ENCODE peak calls at places on chromosomes 6 and 20, in four cellular contexts. One of them, this sample, is unnamed.

GRCh38 chr6:88916615-88917198 is 46.7 kb downstream of the RNGTT start:
- DNase-seq in caudate nucleus: no peak
- DNase-seq in ELF-1: no peak
- DNase-seq in CD4-positive, alpha-beta T cell: no peak
- DNase-seq in this sample: no peak

GRCh38 chr6:87745966-87746721 is 44.1 kb upstream of the AKIRIN2 start:
- DNase-seq in caudate nucleus: no peak
- DNase-seq in ELF-1: no peak
- DNase-seq in CD4-positive, alpha-beta T cell: no peak
- DNase-seq in this sample: no peak

GRCh38 chr6:87918461-87918941 is 129.1 kb upstream of the SPACA1 start:
- DNase-seq in caudate nucleus: no peak
- DNase-seq in ELF-1: no peak
- DNase-seq in CD4-positive, alpha-beta T cell: no peak
- DNase-seq in this sample: no peak

GRCh38 chr20:2617099-2617714 is 35.2 kb upstream of the NOP56 start:
- DNase-seq in caudate nucleus: no peak
- DNase-seq in ELF-1: no peak
- DNase-seq in CD4-positive, alpha-beta T cell: no peak
- DNase-seq in this sample: no peak

GRCh38 chr6:145137425-145137824 is 597.9 kb downstream of the EPM2A start:
- DNase-seq in caudate nucleus: no peak
- DNase-seq in ELF-1: no peak
- DNase-seq in CD4-positive, alpha-beta T cell: no peak
- DNase-seq in this sample: no peak

GRCh38 chr6:158058156-158058723 is 76.6 kb downstream of the SYNJ2 start:
- DNase-seq in caudate nucleus: no peak
- DNase-seq in ELF-1: no peak
- DNase-seq in CD4-positive, alpha-beta T cell: no peak
- DNase-seq in this sample: peak

GRCh38 chr6:15088904-15089568 is 156.8 kb upstream of the JARID2 start:
- DNase-seq in caudate nucleus: no peak
- DNase-seq in ELF-1: no peak
- DNase-seq in CD4-positive, alpha-beta T cell: no peak
- DNase-seq in this sample: no peak

GRCh38 chr6:34697544-34697836 is 923 bp upstream of the ILRUN start:
- DNase-seq in caudate nucleus: no peak
- DNase-seq in ELF-1: no peak
- DNase-seq in CD4-positive, alpha-beta T cell: no peak
- DNase-seq in this sample: no peak

GRCh38 chr6:79762370-79762769 is 131.2 kb downstream of the SH3BGRL2 start:
- DNase-seq in caudate nucleus: no peak
- DNase-seq in ELF-1: no peak
- DNase-seq in CD4-positive, alpha-beta T cell: no peak
- DNase-seq in this sample: no peak

GRCh38 chr6:150076196-150076893 is 7.4 kb upstream of the ULBP3 start:
- DNase-seq in caudate nucleus: no peak
- DNase-seq in ELF-1: no peak
- DNase-seq in CD4-positive, alpha-beta T cell: no peak
- DNase-seq in this sample: no peak

GRCh38 chr20:44532248-44532980 is 10.5 kb upstream of the SERINC3 start:
- DNase-seq in caudate nucleus: peak
- DNase-seq in ELF-1: no peak
- DNase-seq in CD4-positive, alpha-beta T cell: no peak
- DNase-seq in this sample: no peak

GRCh38 chr6:35360349-35361138 is 18.2 kb downstream of the PPARD start:
- DNase-seq in caudate nucleus: peak
- DNase-seq in ELF-1: peak
- DNase-seq in CD4-positive, alpha-beta T cell: no peak
- DNase-seq in this sample: no peak